ENCODE peak calls at places on chromosomes 4 and X, in six cellular contexts. U is NCI-H146, L is GM03348, X is WTC11, D is NCI-H2029 treated with DMSO at 0.1 percent for 48 hours, Z is mammary epithelial cell. P is an unnamed sample.
A peak's percentile ranks its signal among the peaks of the same experiment; 100 is the strongest.

GRCh38 chr4:117434424-117434823 is 349.0 kb upstream of the TRAM1L1 start:
- DNase-seq in Z (no peak), U (no peak), X (no peak), D (no peak), L (no peak), P (no peak)

GRCh38 chr4:65482410-65482809 is 187.9 kb downstream of the EPHA5 start:
- DNase-seq in X (no peak), D (no peak), Z (peak; percentile 76), U (no peak), L (no peak), P (no peak)

GRCh38 chrX:46882266-46882665 is 30.0 kb upstream of the JADE3 start:
- DNase-seq in X (peak; percentile 11), L (no peak), D (no peak), U (no peak), Z (no peak), P (no peak)

GRCh38 chr4:140423106-140423505 is 4.3 kb downstream of the CLGN start:
- DNase-seq in L (peak; percentile 16), U (no peak), Z (no peak), X (no peak), D (no peak), P (no peak)

GRCh38 chr4:165133150-165133549 is 20.5 kb upstream of the TMEM192 start:
- DNase-seq in Z (no peak), L (no peak), D (no peak), X (no peak), U (no peak), P (no peak)

GRCh38 chrX:42739258-42739657 is 38.7 kb downstream of the PPP1R2C start:
- DNase-seq in U (no peak), X (no peak), L (no peak), Z (no peak), D (no peak), P (no peak)

GRCh38 chr4:11480683-11481082 is 52.0 kb upstream of the HS3ST1 start:
- DNase-seq in L (no peak), U (no peak), Z (no peak), D (no peak), X (no peak), P (no peak)

GRCh38 chr4:62455871-62456270 is 1255.7 kb downstream of the ADGRL3 start:
- DNase-seq in D (no peak), L (no peak), U (no peak), Z (peak; percentile 12), X (no peak), P (no peak)

GRCh38 chr4:30616943-30617646 is 103.1 kb upstream of the PCDH7 start:
- DNase-seq in D (no peak), X (no peak), Z (peak; percentile 58), U (no peak), L (no peak), P (no peak)

GRCh38 chr4:108171541-108172230 is 3.0 kb upstream of the LEF1 start:
- DNase-seq in D (no peak), U (no peak), L (no peak), Z (no peak), X (peak; percentile 35), P (no peak)

GRCh38 chrX:45435481-45435880 is 234.8 kb upstream of the DIPK2B start:
- DNase-seq in U (no peak), L (no peak), X (no peak), Z (no peak), D (no peak), P (no peak)

GRCh38 chr4:183797445-183798248 is 107.5 kb upstream of the STOX2 start:
- DNase-seq in X (peak; percentile 60), L (peak; percentile 40), U (peak; percentile 27), D (no peak), Z (peak; percentile 48), P (peak; percentile 24)

GRCh38 chr4:182842991-182843390 is 74.2 kb downstream of the DCTD start:
- DNase-seq in L (no peak), U (no peak), D (no peak), X (no peak), Z (no peak), P (no peak)

GRCh38 chrX:40012800-40013682 is 84.7 kb downstream of the BCOR start:
- DNase-seq in U (peak; percentile 84), L (peak; percentile 71), X (peak; percentile 35), D (no peak), Z (peak; percentile 54), P (peak; percentile 52)

GRCh38 chrX:107629533-107629909 is 1.2 kb downstream of the PRPS1 start:
- DNase-seq in L (peak; percentile 18), D (no peak), X (no peak), Z (peak; percentile 9), U (peak; percentile 12), P (no peak)